ENCODE peak calls at places on chromosomes 13 and 19, in four cellular contexts. G is brain microvascular endothelial cell, W is HFF-Myc, U is tibial artery. E is an unnamed sample.

GRCh38 chr19:55306712-55307111 is 18.4 kb downstream of the TMEM150B start:
- DNase-seq in G (no peak), W (no peak), U (no peak), E (no peak)

GRCh38 chr13:30370916-30371521 is 51.3 kb upstream of the UBE2L5 start:
- DNase-seq in W (no peak), G (no peak), U (no peak), E (no peak)

GRCh38 chr19:28961772-28962500 is 251.0 kb downstream of the UQCRFS1 start:
- DNase-seq in U (no peak), G (peak), W (no peak), E (peak)

GRCh38 chr19:46271488-46272197 is 25.2 kb upstream of the HIF3A start:
- DNase-seq in U (no peak), G (peak), W (no peak), E (peak)

GRCh38 chr19:49475995-49476880 is 2.2 kb downstream of the FLT3LG start:
- DNase-seq in W (no peak), U (peak), G (no peak), E (no peak)

GRCh38 chr13:94112227-94112626 is 367.3 kb downstream of the DCT start:
- DNase-seq in U (no peak), W (peak), G (peak), E (peak)

GRCh38 chr13:59690857-59691500 is 472.7 kb downstream of the DIAPH3 start:
- DNase-seq in G (peak), U (no peak), W (no peak), E (peak)

GRCh38 chr13:25683662-25684370 is 312.0 kb downstream of the ATP8A2 start:
- DNase-seq in W (no peak), G (no peak), U (no peak), E (no peak)

GRCh38 chr19:18596752-18597157 is 8.2 kb downstream of the REX1BD start:
- DNase-seq in U (peak), G (no peak), W (no peak), E (no peak)

GRCh38 chr13:83943530-83944279 is 61.4 kb upstream of the SLITRK1 start:
- DNase-seq in U (no peak), W (no peak), G (no peak), E (no peak)

GRCh38 chr13:76667551-76667950 is 218.7 kb downstream of the KCTD12 start:
- DNase-seq in U (no peak), G (peak), W (no peak), E (peak)

GRCh38 chr13:29569253-29570057 is 26.0 kb downstream of the SLC7A1 start:
- DNase-seq in W (no peak), U (no peak), G (no peak), E (no peak)

GRCh38 chr13:114099191-114099590 is 33.2 kb downstream of the RASA3 start:
- DNase-seq in U (peak), G (peak), W (no peak), E (peak)

GRCh38 chr13:24286624-24287023 is 22.8 kb upstream of the C1QTNF9 start:
- DNase-seq in G (no peak), W (no peak), U (no peak), E (no peak)

GRCh38 chr19:8262431-8262830 is 45.7 kb downstream of the CD320 start:
- DNase-seq in G (no peak), W (no peak), U (peak), E (no peak)

GRCh38 chr13:113216165-113217056 is 7.0 kb downstream of the CUL4A start:
- DNase-seq in G (peak), U (no peak), W (no peak), E (peak)

GRCh38 chr19:38134538-38135149 is 89.4 kb downstream of the DPF1 start:
- DNase-seq in W (peak), U (no peak), G (peak), E (peak)

GRCh38 chr13:113449693-113450347 is 3.5 kb downstream of the ADPRHL1 start:
- DNase-seq in U (peak), G (no peak), W (no peak), E (no peak)

GRCh38 chr13:98488736-98489135 is 88.2 kb downstream of the STK24 start:
- DNase-seq in G (no peak), U (no peak), W (no peak), E (no peak)

GRCh38 chr19:13417054-13417453 is 89.2 kb downstream of the CACNA1A start:
- DNase-seq in W (no peak), U (no peak), G (no peak), E (no peak)

GRCh38 chr13:99604636-99605035 is 103.4 kb downstream of the TM9SF2 start:
- DNase-seq in W (no peak), U (no peak), G (no peak), E (no peak)

GRCh38 chr19:12786149-12786870 is 5.0 kb upstream of the JUNB start:
- DNase-seq in G (no peak), W (no peak), U (peak), E (no peak)

GRCh38 chr13:83905641-83906040 is 23.4 kb upstream of the SLITRK1 start:
- DNase-seq in G (no peak), U (no peak), W (no peak), E (no peak)

GRCh38 chr19:12825259-12826131 is 8.9 kb downstream of the RTBDN start:
- DNase-seq in G (no peak), W (no peak), U (no peak), E (no peak)

GRCh38 chr13:51148223-51148951 is 37.3 kb upstream of the C13orf42 start:
- DNase-seq in U (no peak), W (no peak), G (no peak), E (no peak)

GRCh38 chr13:59867867-59868266 is 295.9 kb downstream of the DIAPH3 start:
- DNase-seq in G (no peak), W (no peak), U (peak), E (no peak)

GRCh38 chr19:55369651-55370304 is 485 bp downstream of the IL11 start:
- DNase-seq in W (no peak), U (no peak), G (peak), E (peak)

GRCh38 chr19:4496304-4496703 is 22.0 kb downstream of the PLIN4 start:
- DNase-seq in G (no peak), U (no peak), W (no peak), E (no peak)

GRCh38 chr13:93262729-93263128 is 36.1 kb downstream of the GPC6 start:
- DNase-seq in G (peak), U (no peak), W (no peak), E (peak)

GRCh38 chr19:47280183-47280797 is 5.6 kb downstream of the INAFM1 start:
- DNase-seq in U (no peak), W (no peak), G (no peak), E (no peak)

GRCh38 chr19:14427461-14427860 is 5.6 kb upstream of the PKN1 start:
- DNase-seq in G (no peak), W (no peak), U (no peak), E (no peak)

GRCh38 chr19:18349524-18350128 is 9.2 kb downstream of the PGPEP1 start:
- DNase-seq in U (no peak), W (no peak), G (peak), E (peak)

GRCh38 chr19:50894478-50895356 is 16.5 kb downstream of the KLK4 start:
- DNase-seq in U (peak), G (no peak), W (no peak), E (no peak)

GRCh38 chr13:26867451-26868067 is 107.0 kb upstream of the GPR12 start:
- DNase-seq in W (peak), U (no peak), G (peak), E (peak)

GRCh38 chr13:75440100-75440499 is 41.9 kb downstream of the TBC1D4 start:
- DNase-seq in G (no peak), W (no peak), U (no peak), E (no peak)

GRCh38 chr13:28586585-28587540 is 72.1 kb upstream of the POMP start:
- DNase-seq in U (no peak), G (no peak), W (no peak), E (no peak)

DNA sequence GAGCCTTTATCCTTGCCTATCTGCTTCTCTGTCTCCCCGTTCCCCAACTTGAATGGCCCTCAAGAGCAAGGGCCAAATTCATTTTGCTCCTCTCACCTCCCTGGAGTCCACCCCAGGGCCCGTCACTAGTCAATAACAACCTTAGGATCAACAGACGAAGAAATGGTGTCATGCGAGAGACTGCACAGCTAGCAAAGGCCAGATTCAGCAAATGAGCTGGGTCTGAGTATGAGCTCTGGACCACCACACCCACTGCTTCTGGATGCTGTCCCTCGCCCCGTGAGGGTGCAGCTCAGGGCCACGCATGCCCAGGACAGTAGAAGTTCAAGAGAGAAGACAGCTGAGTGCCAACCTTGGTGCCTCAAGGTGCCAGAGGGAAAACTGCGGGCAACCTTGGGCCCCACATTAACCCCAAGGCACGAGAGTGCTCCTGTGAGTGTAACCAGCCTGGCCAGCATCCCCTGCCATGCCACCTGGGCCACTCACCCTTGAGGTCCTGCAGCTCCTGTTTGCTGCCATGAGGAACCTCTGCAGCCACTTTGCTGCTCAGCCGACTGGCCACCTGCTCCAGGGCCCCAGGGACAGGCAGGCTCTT is 11.8 kb upstream of the AKAP8L start:
- DNase-seq in G (no peak), U (no peak), W (no peak), E (no peak)
- H3K4me3 ChIP-seq in G (no peak), U (peak), W (peak), E (peak)

GRCh38 chr19:43779147-43779819 is 1.5 kb downstream of the KCNN4 start:
- DNase-seq in W (no peak), G (no peak), U (peak), E (no peak)

GRCh38 chr19:43781630-43782310 is 997 bp upstream of the KCNN4 start:
- DNase-seq in U (no peak), G (no peak), W (no peak), E (no peak)

GRCh38 chr19:43778651-43779050 is 2.1 kb downstream of the KCNN4 start:
- DNase-seq in G (no peak), W (no peak), U (no peak), E (no peak)

GRCh38 chr19:43780706-43781525 is at the start of gene KCNN4:
- DNase-seq in U (no peak), W (peak), G (peak), E (peak)

GRCh38 chr19:43779820-43780219 is 953 bp downstream of the KCNN4 start:
- DNase-seq in G (no peak), U (no peak), W (no peak), E (no peak)
- TF ChIP-seq CTCF in G (peak), U (no peak), W (no peak), E (no peak)

DNA sequence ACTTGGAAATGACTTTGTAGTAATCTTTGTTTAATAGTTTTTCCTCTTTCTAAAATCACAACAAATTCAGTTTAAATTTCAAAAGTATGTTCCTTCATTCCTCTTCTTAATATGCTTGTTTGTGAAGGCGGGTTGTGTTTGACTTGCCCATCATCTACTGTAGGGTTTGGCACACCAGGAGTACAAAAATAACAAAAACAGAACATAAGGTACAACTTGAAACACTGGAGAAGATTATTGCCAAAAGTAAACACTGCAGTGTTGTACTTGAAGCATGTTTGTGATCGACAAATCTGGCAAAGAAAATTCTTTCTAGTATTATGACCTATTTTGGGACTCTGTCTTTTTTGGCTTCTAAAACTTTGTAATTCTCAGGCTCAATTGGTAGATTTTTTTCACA is 518.6 kb downstream of the SLITRK5 start:
- DNase-seq in W (no peak), U (no peak), G (no peak), E (no peak)
- H3K4me3 ChIP-seq in W (no peak), U (no peak), G (no peak), E (no peak)

DNA sequence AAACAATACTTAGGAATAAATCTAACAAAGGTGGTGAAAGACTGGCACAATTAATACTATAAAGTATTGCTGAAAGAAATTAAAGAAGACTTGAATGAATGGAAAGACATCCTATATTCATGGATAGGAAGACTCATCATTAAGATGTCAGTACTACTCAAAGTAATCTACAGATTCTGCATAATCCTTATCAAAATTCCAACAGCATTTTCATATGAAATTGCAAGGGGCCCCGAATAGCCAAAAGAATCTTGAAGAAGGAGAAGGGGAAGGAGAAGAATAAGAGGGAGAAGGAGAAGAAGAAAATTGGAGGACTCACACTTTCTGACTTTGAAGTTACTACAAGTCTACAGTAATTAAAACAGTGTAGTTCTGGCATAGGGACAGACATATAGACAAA is 25.6 kb upstream of the LRP3 start:
- DNase-seq in G (no peak), W (no peak), U (no peak), E (no peak)
- TF ChIP-seq CTCF in G (no peak), W (no peak), U (no peak), E (no peak)

DNA sequence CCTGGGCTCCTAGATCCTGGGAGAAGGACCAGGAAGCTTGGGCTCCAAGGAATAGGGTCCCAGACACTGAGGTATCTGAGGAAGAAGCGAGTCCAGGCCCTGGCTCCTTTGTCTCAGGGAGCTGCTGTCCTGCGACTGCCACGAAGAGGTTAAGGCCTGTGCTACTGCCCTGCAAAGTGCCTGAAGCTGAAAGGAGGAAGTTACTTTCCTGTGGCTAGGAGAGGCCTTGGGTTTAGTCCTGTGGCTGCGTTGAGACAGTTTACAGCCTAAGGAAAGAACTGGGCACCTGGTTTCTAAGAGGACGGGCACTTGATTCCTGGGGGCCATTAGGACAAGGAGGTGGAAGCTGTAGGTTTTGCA is 2.8 kb downstream of the MYADM start:
- DNase-seq in G (no peak), U (no peak), W (no peak), E (no peak)
- H3K4me3 ChIP-seq in G (peak), U (peak), W (peak), E (no peak)

DNA sequence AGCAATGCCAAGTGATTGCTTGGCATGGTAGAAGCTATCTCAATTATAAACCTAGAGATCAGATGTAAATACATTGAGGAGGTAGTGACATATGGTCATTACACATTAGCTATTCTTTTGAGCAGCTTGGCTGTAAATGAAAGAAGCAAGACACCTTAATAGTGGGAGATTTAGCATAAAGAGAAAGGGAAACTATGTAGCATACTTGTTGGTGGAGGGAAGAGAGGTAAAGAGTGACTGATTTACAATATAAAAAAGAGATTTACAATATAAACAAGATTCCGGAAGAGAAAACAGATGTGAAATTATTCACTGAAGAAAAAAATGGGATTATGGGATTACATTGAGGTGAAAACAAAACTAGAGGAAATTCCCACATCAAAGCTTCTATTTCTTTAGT is 2009.6 kb downstream of the OLFM4 start:
- DNase-seq in W (no peak), U (no peak), G (no peak), E (no peak)
- TF ChIP-seq CTCF in W (no peak), U (no peak), G (no peak), E (no peak)

GRCh38 chr13:41241626-41242025 is 21.8 kb downstream of the MTRF1 start:
- DNase-seq in U (no peak), G (no peak), W (no peak), E (no peak)

GRCh38 chr13:41246969-41247750 is 16.2 kb downstream of the MTRF1 start:
- DNase-seq in G (no peak), U (no peak), W (no peak), E (no peak)

GRCh38 chr13:41244555-41244954 is 18.8 kb downstream of the MTRF1 start:
- DNase-seq in U (no peak), W (no peak), G (peak), E (peak)
- H3K4me3 ChIP-seq in U (no peak), W (no peak), G (no peak), E (no peak)

GRCh38 chr19:2032296-2032941 is 16.9 kb upstream of the BTBD2 start:
- DNase-seq in W (peak), G (peak), U (peak), E (peak)

GRCh38 chr19:2033115-2033824 is 17.8 kb upstream of the BTBD2 start:
- DNase-seq in W (no peak), U (no peak), G (no peak), E (no peak)

GRCh38 chr19:2035590-2035991 is 15.5 kb downstream of the MKNK2 start:
- DNase-seq in G (no peak), U (no peak), W (no peak), E (no peak)

GRCh38 chr19:2034729-2035589 is 16.1 kb downstream of the MKNK2 start:
- DNase-seq in U (no peak), W (no peak), G (no peak), E (no peak)

GRCh38 chr19:2033825-2034159 is 17.3 kb downstream of the MKNK2 start:
- DNase-seq in U (no peak), G (no peak), W (no peak), E (no peak)
- TF ChIP-seq CTCF in U (no peak), G (no peak), W (no peak), E (no peak)

GRCh38 chr19:2308114-2308556 is at the start of gene LINGO3:
- DNase-seq in W (no peak), G (no peak), U (no peak), E (peak)
- H3K4me3 ChIP-seq in W (no peak), G (no peak), U (no peak), E (no peak)

GRCh38 chr19:43760941-43761340 is 6.2 kb upstream of the SMG9 start:
- DNase-seq in W (no peak), G (peak), U (no peak), E (no peak)
- TF ChIP-seq CTCF in W (no peak), G (no peak), U (no peak), E (no peak)